ENCODE peak calls at places on chromosomes 13 and 19, in nine cellular contexts. O, W, B, J, K, U, F, T and R are unnamed samples.
A peak's percentile ranks its signal among the peaks of the same experiment; 100 is the strongest.

GRCh38 chr19:7326105-7326877 is 22.4 kb upstream of the ARHGEF18 start:
- DNase-seq in O (peak; percentile 33), W (peak; percentile 55), B (no peak), J (peak; percentile 44), K (peak; percentile 93), U (no peak), F (peak; percentile 19), T (no peak), R (no peak)

GRCh38 chr13:46749951-46750350 is 47.0 kb downstream of the ESD start:
- DNase-seq in O (no peak), W (no peak), B (peak; percentile 17), J (peak; percentile 8), K (no peak), U (no peak), F (peak; percentile 39), T (no peak), R (peak; percentile 24)

GRCh38 chr13:104869501-104869900 is 1666.0 kb downstream of the EFNB2 start:
- DNase-seq in O (peak; percentile 78), W (no peak), B (no peak), J (peak; percentile 0), K (no peak), U (no peak), F (no peak), T (no peak), R (no peak)

GRCh38 chr13:25874907-25875306 is 176.9 kb downstream of the SHISA2 start:
- DNase-seq in O (peak; percentile 28), W (no peak), B (no peak), J (no peak), K (no peak), U (no peak), F (no peak), T (peak; percentile 25), R (no peak)

GRCh38 chr19:1725100-1726064 is 27.9 kb upstream of the ONECUT3 start:
- DNase-seq in O (no peak), W (peak; percentile 100), B (no peak), J (peak; percentile 64), K (peak; percentile 92), U (no peak), F (peak; percentile 43), T (no peak), R (peak; percentile 36)

GRCh38 chr13:32121316-32121715 is 89.7 kb downstream of the FRY start:
- DNase-seq in O (no peak), W (no peak), B (no peak), J (no peak), K (no peak), U (no peak), F (no peak), T (no peak), R (no peak)

GRCh38 chr13:79936368-79937136 is 404.4 kb downstream of the SPRY2 start:
- DNase-seq in O (no peak), W (no peak), B (peak; percentile 100), J (peak; percentile 100), K (no peak), U (peak; percentile 84), F (peak; percentile 100), T (no peak), R (peak; percentile 100)

GRCh38 chr19:9436358-9436757 is 985 bp upstream of the ZNF266 start:
- DNase-seq in O (no peak), W (no peak), B (no peak), J (no peak), K (no peak), U (no peak), F (no peak), T (no peak), R (no peak)

GRCh38 chr13:32956595-32956933 is 59.7 kb upstream of the KL start:
- DNase-seq in O (no peak), W (no peak), B (no peak), J (no peak), K (no peak), U (no peak), F (no peak), T (no peak), R (no peak)